ENCODE peak calls at places on chromosomes 12 and 14, in five cellular contexts. One of them, this sample, is unnamed.

GRCh38 chr14:64745511-64746041 is 41.4 kb downstream of the PLEKHG3 start:
- DNase-seq in left ventricle myocardium inferior: no peak
- DNase-seq in fibroblast of pulmonary artery: peak; percentile 17
- DNase-seq in PC-9: no peak
- DNase-seq in foreskin fibroblast: no peak
- DNase-seq in this sample: no peak

GRCh38 chr12:52278931-52279682 is 4.7 kb downstream of the KRT86 start:
- DNase-seq in left ventricle myocardium inferior: peak; percentile 71
- DNase-seq in fibroblast of pulmonary artery: peak; percentile 79
- DNase-seq in PC-9: peak; percentile 65
- DNase-seq in foreskin fibroblast: peak; percentile 55
- DNase-seq in this sample: peak; percentile 87

GRCh38 chr12:108337235-108338223 is 1.6 kb downstream of the CMKLR1 start:
- DNase-seq in left ventricle myocardium inferior: no peak
- DNase-seq in fibroblast of pulmonary artery: peak; percentile 18
- DNase-seq in PC-9: no peak
- DNase-seq in foreskin fibroblast: no peak
- DNase-seq in this sample: peak; percentile 36

GRCh38 chr14:54207075-54207474 is 189.7 kb upstream of the CDKN3 start:
- DNase-seq in left ventricle myocardium inferior: no peak
- DNase-seq in fibroblast of pulmonary artery: no peak
- DNase-seq in PC-9: no peak
- DNase-seq in foreskin fibroblast: no peak
- DNase-seq in this sample: no peak

GRCh38 chr12:121828826-121829225 is 25.0 kb downstream of the SETD1B start:
- DNase-seq in left ventricle myocardium inferior: no peak
- DNase-seq in fibroblast of pulmonary artery: no peak
- DNase-seq in PC-9: no peak
- DNase-seq in foreskin fibroblast: no peak
- DNase-seq in this sample: no peak

GRCh38 chr12:71848212-71848611 is 8.7 kb downstream of the TBC1D15 start:
- DNase-seq in left ventricle myocardium inferior: no peak
- DNase-seq in fibroblast of pulmonary artery: no peak
- DNase-seq in PC-9: no peak
- DNase-seq in foreskin fibroblast: no peak
- DNase-seq in this sample: no peak

GRCh38 chr12:82358200-82359114 is at the start of the genes CCDC59 and METTL25:
- DNase-seq in left ventricle myocardium inferior: peak; percentile 96
- DNase-seq in fibroblast of pulmonary artery: peak; percentile 99
- DNase-seq in PC-9: peak; percentile 93
- DNase-seq in foreskin fibroblast: peak; percentile 98
- DNase-seq in this sample: peak; percentile 98

GRCh38 chr12:62720661-62721330 is 214.2 kb downstream of the PPM1H start:
- DNase-seq in left ventricle myocardium inferior: no peak
- DNase-seq in fibroblast of pulmonary artery: peak; percentile 67
- DNase-seq in PC-9: no peak
- DNase-seq in foreskin fibroblast: peak; percentile 83
- DNase-seq in this sample: no peak

GRCh38 chr12:113162102-113163029 is 12.8 kb downstream of the CFAP73 start:
- DNase-seq in left ventricle myocardium inferior: peak; percentile 39
- DNase-seq in fibroblast of pulmonary artery: peak; percentile 46
- DNase-seq in PC-9: peak; percentile 8
- DNase-seq in foreskin fibroblast: peak; percentile 50
- DNase-seq in this sample: no peak

GRCh38 chr12:127548123-127548553 is 718.8 kb upstream of the TMEM132C start:
- DNase-seq in left ventricle myocardium inferior: no peak
- DNase-seq in fibroblast of pulmonary artery: no peak
- DNase-seq in PC-9: no peak
- DNase-seq in foreskin fibroblast: peak; percentile 92
- DNase-seq in this sample: no peak

GRCh38 chr12:96427269-96427729 is 27.1 kb upstream of the CDK17 start:
- DNase-seq in left ventricle myocardium inferior: peak; percentile 22
- DNase-seq in fibroblast of pulmonary artery: peak; percentile 100
- DNase-seq in PC-9: peak; percentile 88
- DNase-seq in foreskin fibroblast: peak; percentile 100
- DNase-seq in this sample: no peak

GRCh38 chr12:111152581-111152980 is 216.3 kb downstream of the PHETA1 start:
- DNase-seq in left ventricle myocardium inferior: no peak
- DNase-seq in fibroblast of pulmonary artery: no peak
- DNase-seq in PC-9: no peak
- DNase-seq in foreskin fibroblast: no peak
- DNase-seq in this sample: no peak

GRCh38 chr12:117026343-117026742 is 72.9 kb downstream of the TESC start:
- DNase-seq in left ventricle myocardium inferior: no peak
- DNase-seq in fibroblast of pulmonary artery: no peak
- DNase-seq in PC-9: no peak
- DNase-seq in foreskin fibroblast: no peak
- DNase-seq in this sample: no peak

GRCh38 chr12:67578976-67579661 is 69.4 kb upstream of the DYRK2 start:
- DNase-seq in left ventricle myocardium inferior: no peak
- DNase-seq in fibroblast of pulmonary artery: no peak
- DNase-seq in PC-9: no peak
- DNase-seq in foreskin fibroblast: no peak
- DNase-seq in this sample: no peak

GRCh38 chr12:48151103-48151771 is 6.1 kb downstream of the ASB8 start:
- DNase-seq in left ventricle myocardium inferior: no peak
- DNase-seq in fibroblast of pulmonary artery: no peak
- DNase-seq in PC-9: no peak
- DNase-seq in foreskin fibroblast: no peak
- DNase-seq in this sample: no peak

GRCh38 chr12:20212658-20213387 is 155.5 kb upstream of the PDE3A start:
- DNase-seq in left ventricle myocardium inferior: peak; percentile 83
- DNase-seq in fibroblast of pulmonary artery: peak; percentile 100
- DNase-seq in PC-9: peak; percentile 59
- DNase-seq in foreskin fibroblast: peak; percentile 88
- DNase-seq in this sample: peak; percentile 63

GRCh38 chr12:96078281-96078761 is 42.9 kb upstream of the LTA4H start:
- DNase-seq in left ventricle myocardium inferior: peak; percentile 60
- DNase-seq in fibroblast of pulmonary artery: peak; percentile 38
- DNase-seq in PC-9: no peak
- DNase-seq in foreskin fibroblast: no peak
- DNase-seq in this sample: no peak

GRCh38 chr12:116726749-116727148 is 11.1 kb downstream of the SPRING1 start:
- DNase-seq in left ventricle myocardium inferior: no peak
- DNase-seq in fibroblast of pulmonary artery: peak; percentile 39
- DNase-seq in PC-9: no peak
- DNase-seq in foreskin fibroblast: no peak
- DNase-seq in this sample: no peak

GRCh38 chr12:55930771-55931316 is at the start of gene DGKA:
- DNase-seq in left ventricle myocardium inferior: peak; percentile 25
- DNase-seq in fibroblast of pulmonary artery: peak; percentile 85
- DNase-seq in PC-9: peak; percentile 59
- DNase-seq in foreskin fibroblast: peak; percentile 70
- DNase-seq in this sample: peak; percentile 62

GRCh38 chr12:111359231-111359913 is 9.5 kb downstream of the PHETA1 start:
- DNase-seq in left ventricle myocardium inferior: no peak
- DNase-seq in fibroblast of pulmonary artery: no peak
- DNase-seq in PC-9: no peak
- DNase-seq in foreskin fibroblast: no peak
- DNase-seq in this sample: no peak

GRCh38 chr12:50103767-50104321 is at the start of gene GPD1:
- DNase-seq in left ventricle myocardium inferior: peak; percentile 73
- DNase-seq in fibroblast of pulmonary artery: peak; percentile 38
- DNase-seq in PC-9: no peak
- DNase-seq in foreskin fibroblast: no peak
- DNase-seq in this sample: peak; percentile 60

GRCh38 chr12:15882055-15882971 is at the start of gene STRAP:
- DNase-seq in left ventricle myocardium inferior: peak; percentile 96
- DNase-seq in fibroblast of pulmonary artery: peak; percentile 99
- DNase-seq in PC-9: peak; percentile 94
- DNase-seq in foreskin fibroblast: peak; percentile 95
- DNase-seq in this sample: peak; percentile 95

DNA sequence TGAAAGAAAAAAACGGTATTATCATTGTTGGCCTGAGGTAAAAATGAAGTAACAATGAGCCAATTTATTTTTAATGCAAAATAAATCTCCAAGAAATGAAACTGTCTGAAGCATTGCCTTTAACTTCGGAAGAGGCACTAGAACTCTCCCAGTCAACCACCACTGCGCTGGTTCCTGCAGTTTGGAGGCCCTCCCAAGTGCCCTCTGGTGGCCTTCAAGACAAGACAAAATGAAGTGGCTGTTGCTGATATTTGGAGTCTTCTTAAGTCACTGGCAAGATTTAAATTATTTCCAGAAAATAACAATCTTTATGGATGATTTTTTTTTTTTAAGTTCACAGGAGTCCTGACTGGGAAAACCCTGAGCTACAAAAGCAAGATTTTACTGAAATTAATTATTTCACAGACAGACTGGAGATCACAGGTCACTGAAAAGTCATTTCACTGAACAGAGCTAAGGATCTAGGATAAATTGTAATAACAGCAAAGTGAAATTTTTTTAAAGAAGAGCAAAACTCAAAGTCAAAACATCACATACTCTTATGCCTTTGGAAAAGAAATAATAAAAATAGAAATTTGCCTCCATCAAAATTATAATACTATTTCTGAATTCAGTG is 58.2 kb downstream of the DICER1 start:
- DNase-seq in left ventricle myocardium inferior: peak; percentile 54
- DNase-seq in fibroblast of pulmonary artery: peak; percentile 75
- DNase-seq in PC-9: no peak
- DNase-seq in foreskin fibroblast: peak; percentile 49
- DNase-seq in this sample: peak; percentile 41
- TF ChIP-seq CTCF in left ventricle myocardium inferior: peak; percentile 84
- TF ChIP-seq CTCF in fibroblast of pulmonary artery: peak; percentile 76
- TF ChIP-seq CTCF in PC-9: peak; percentile 44
- TF ChIP-seq CTCF in foreskin fibroblast: peak; percentile 76
- TF ChIP-seq CTCF in this sample: no peak

GRCh38 chr12:7502612-7503011 is 965 bp downstream of the CD163 start:
- DNase-seq in left ventricle myocardium inferior: no peak
- DNase-seq in fibroblast of pulmonary artery: no peak
- DNase-seq in PC-9: no peak
- DNase-seq in foreskin fibroblast: no peak
- DNase-seq in this sample: no peak
- TF ChIP-seq CTCF in left ventricle myocardium inferior: no peak
- TF ChIP-seq CTCF in fibroblast of pulmonary artery: no peak
- TF ChIP-seq CTCF in PC-9: no peak
- TF ChIP-seq CTCF in foreskin fibroblast: no peak
- TF ChIP-seq CTCF in this sample: no peak

DNA sequence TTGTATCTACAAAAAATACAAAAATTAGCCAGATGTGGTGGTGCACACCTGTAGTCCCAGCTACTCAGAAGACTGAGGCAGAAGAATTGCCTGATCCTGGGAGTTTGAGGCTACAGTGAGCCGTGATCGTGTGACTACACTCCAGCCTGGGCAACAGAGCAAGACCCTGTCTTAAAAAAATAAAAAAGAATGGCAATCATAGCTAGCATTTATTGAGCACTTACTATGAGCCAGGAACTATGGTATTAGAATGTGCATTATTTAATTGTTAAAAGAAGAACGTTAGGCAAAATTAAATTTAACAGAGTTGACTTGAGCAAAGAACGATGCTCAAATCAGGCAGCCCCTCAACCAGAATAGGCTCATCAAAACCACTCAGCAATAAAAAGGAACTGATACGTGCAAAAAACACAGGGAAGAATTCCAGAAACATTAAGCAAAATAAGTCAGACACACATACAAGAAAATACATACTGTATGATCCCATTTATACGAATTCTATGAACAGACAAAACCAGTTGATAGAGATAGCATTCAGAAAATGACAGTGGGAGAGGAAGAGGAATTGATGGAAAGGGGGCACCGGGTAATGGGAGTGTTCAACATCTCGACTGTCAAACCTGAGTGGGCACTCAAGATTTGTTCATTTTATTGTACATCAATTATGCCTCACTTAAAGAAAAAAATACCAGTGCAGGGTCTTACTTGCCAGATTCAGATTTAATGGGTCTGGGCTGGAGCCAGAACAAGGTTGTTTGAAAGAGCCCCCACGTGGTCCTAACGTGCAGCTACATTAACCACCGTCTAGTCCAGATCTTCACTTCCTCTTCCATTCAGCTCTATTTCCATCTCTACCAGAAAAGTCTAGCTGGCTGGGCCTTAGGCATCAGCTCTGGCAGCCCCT is 8.0 kb downstream of the SCNN1A start:
- DNase-seq in left ventricle myocardium inferior: no peak
- DNase-seq in fibroblast of pulmonary artery: peak; percentile 67
- DNase-seq in PC-9: no peak
- DNase-seq in foreskin fibroblast: no peak
- DNase-seq in this sample: no peak
- TF ChIP-seq CTCF in left ventricle myocardium inferior: peak; percentile 40
- TF ChIP-seq CTCF in fibroblast of pulmonary artery: peak; percentile 40
- TF ChIP-seq CTCF in PC-9: no peak
- TF ChIP-seq CTCF in foreskin fibroblast: no peak
- TF ChIP-seq CTCF in this sample: no peak

GRCh38 chr14:75486317-75486716 is 36.0 kb upstream of the BATF start:
- DNase-seq in left ventricle myocardium inferior: no peak
- DNase-seq in fibroblast of pulmonary artery: no peak
- DNase-seq in PC-9: no peak
- DNase-seq in foreskin fibroblast: no peak
- DNase-seq in this sample: no peak
- TF ChIP-seq CTCF in left ventricle myocardium inferior: no peak
- TF ChIP-seq CTCF in fibroblast of pulmonary artery: no peak
- TF ChIP-seq CTCF in PC-9: no peak
- TF ChIP-seq CTCF in foreskin fibroblast: no peak
- TF ChIP-seq CTCF in this sample: no peak

GRCh38 chr14:22471545-22472121 is 117.4 kb downstream of the DAD1 start:
- DNase-seq in left ventricle myocardium inferior: peak; percentile 38
- DNase-seq in fibroblast of pulmonary artery: peak; percentile 65
- DNase-seq in PC-9: no peak
- DNase-seq in foreskin fibroblast: peak; percentile 5
- DNase-seq in this sample: peak; percentile 76
- TF ChIP-seq CTCF in left ventricle myocardium inferior: peak; percentile 53
- TF ChIP-seq CTCF in fibroblast of pulmonary artery: peak; percentile 67
- TF ChIP-seq CTCF in PC-9: no peak
- TF ChIP-seq CTCF in foreskin fibroblast: peak; percentile 28
- TF ChIP-seq CTCF in this sample: peak; percentile 60

GRCh38 chr14:86640288-86640687 is 1110.3 kb downstream of the FLRT2 start:
- DNase-seq in left ventricle myocardium inferior: no peak
- DNase-seq in fibroblast of pulmonary artery: no peak
- DNase-seq in PC-9: no peak
- DNase-seq in foreskin fibroblast: no peak
- DNase-seq in this sample: no peak
- TF ChIP-seq CTCF in left ventricle myocardium inferior: no peak
- TF ChIP-seq CTCF in fibroblast of pulmonary artery: no peak
- TF ChIP-seq CTCF in PC-9: no peak
- TF ChIP-seq CTCF in foreskin fibroblast: no peak
- TF ChIP-seq CTCF in this sample: no peak

This sample was measured in Calu3.